ENCODE peak calls at places on chromosomes 2 and 18, in seven cellular contexts. X, D, F, K, Z, Y and P are unnamed samples.

GRCh38 chr2:37982147-37982582 is 57.1 kb downstream of the RMDN2 start:
- DNase-seq in X (no peak), K (peak; percentile 27), F (peak; percentile 41), Y (peak; percentile 50), D (peak; percentile 68), Z (peak; percentile 64), P (no peak)

GRCh38 chr18:3513481-3513880 is 63.5 kb downstream of the TGIF1 start:
- DNase-seq in Y (peak; percentile 52), D (no peak), X (no peak), F (no peak), K (no peak), Z (no peak), P (no peak)

GRCh38 chr2:18378020-18378653 is 182.3 kb downstream of the RDH14 start:
- DNase-seq in Z (peak; percentile 55), K (no peak), D (peak; percentile 50), Y (peak; percentile 52), F (no peak), X (peak; percentile 37), P (no peak)

GRCh38 chr2:181362561-181362960 is 94.6 kb upstream of the ITGA4 start:
- DNase-seq in K (no peak), F (no peak), X (no peak), D (no peak), Y (no peak), Z (no peak), P (no peak)

GRCh38 chr2:7857904-7858303 is 824.0 kb upstream of the ID2 start:
- DNase-seq in Y (no peak), Z (no peak), F (no peak), D (no peak), X (no peak), K (no peak), P (no peak)

GRCh38 chr18:39057423-39058057 is 1491.9 kb upstream of the CELF4 start:
- DNase-seq in X (no peak), F (no peak), D (peak; percentile 46), K (no peak), Z (no peak), Y (no peak), P (no peak)

GRCh38 chr18:76562286-76562840 is 67.3 kb upstream of the ZNF516 start:
- DNase-seq in F (no peak), Z (no peak), D (no peak), X (no peak), Y (no peak), K (no peak), P (no peak)

GRCh38 chr2:174023591-174024523 is 58.7 kb upstream of the SP3 start:
- DNase-seq in Z (peak; percentile 67), Y (no peak), K (no peak), F (no peak), X (no peak), D (peak; percentile 72), P (peak; percentile 3)

GRCh38 chr2:98027955-98028593 is 32.3 kb upstream of the TMEM131 start:
- DNase-seq in X (no peak), K (no peak), F (no peak), D (peak; percentile 74), Y (no peak), Z (no peak), P (no peak)

GRCh38 chr18:55221577-55221976 is 262.3 kb upstream of the CCDC68 start:
- DNase-seq in D (no peak), X (no peak), K (no peak), Y (no peak), Z (no peak), F (no peak), P (no peak)

GRCh38 chr2:229636568-229636967 is 77.8 kb downstream of the DNER start:
- DNase-seq in F (no peak), D (no peak), X (no peak), Z (no peak), Y (no peak), K (no peak), P (no peak)

GRCh38 chr2:190879474-190880373 is 897 bp upstream of the GLS start:
- DNase-seq in X (no peak), D (peak; percentile 30), K (peak; percentile 27), Z (no peak), F (no peak), Y (no peak), P (no peak)

GRCh38 chr2:234595829-234596228 is 98.9 kb upstream of the ARL4C start:
- DNase-seq in Z (no peak), Y (no peak), X (no peak), F (no peak), K (no peak), D (peak; percentile 92), P (no peak)

GRCh38 chr2:101466426-101466825 is 8.5 kb downstream of the RFX8 start:
- DNase-seq in D (no peak), Z (no peak), X (no peak), K (no peak), Y (no peak), F (no peak), P (no peak)

GRCh38 chr2:241820625-241821384 is 11.8 kb downstream of the NEU4 start:
- DNase-seq in D (no peak), X (no peak), F (no peak), Z (no peak), K (no peak), Y (no peak), P (no peak)

GRCh38 chr18:26854292-26854881 is 11.1 kb downstream of the AQP4 start:
- DNase-seq in F (no peak), D (no peak), Y (no peak), Z (no peak), K (no peak), X (no peak), P (no peak)

GRCh38 chr2:75915851-75916634 is 205.3 kb upstream of the GCFC2 start:
- DNase-seq in X (no peak), Z (no peak), Y (no peak), F (no peak), K (no peak), D (no peak), P (no peak)

GRCh38 chr2:44136186-44136585 is 32.5 kb upstream of the PPM1B start:
- DNase-seq in X (no peak), F (no peak), Z (peak; percentile 77), D (peak; percentile 85), K (no peak), Y (no peak), P (no peak)

GRCh38 chr2:46803911-46804670 is 111.5 kb downstream of the MCFD2 start:
- DNase-seq in X (no peak), F (no peak), D (peak; percentile 95), Z (peak; percentile 45), K (no peak), Y (no peak), P (no peak)

GRCh38 chr18:6561029-6561861 is 146.5 kb upstream of the L3MBTL4 start:
- DNase-seq in F (no peak), K (no peak), Z (no peak), X (no peak), D (peak; percentile 5), Y (no peak), P (no peak)

GRCh38 chr2:189222440-189222839 is 42.9 kb upstream of the COL5A2 start:
- DNase-seq in Y (no peak), X (no peak), D (peak; percentile 79), K (no peak), F (no peak), Z (peak; percentile 90), P (no peak)

GRCh38 chr2:139099721-139100120 is 319.5 kb upstream of the NXPH2 start:
- DNase-seq in D (no peak), K (no peak), X (no peak), Z (no peak), F (no peak), Y (no peak), P (no peak)

GRCh38 chr18:66749030-66749429 is 145.1 kb upstream of the CDH19 start:
- DNase-seq in X (no peak), D (no peak), F (no peak), Z (peak; percentile 29), K (no peak), Y (no peak), P (no peak)

GRCh38 chr2:96547203-96547641 is 10.7 kb downstream of the ARID5A start:
- DNase-seq in Z (no peak), F (no peak), X (no peak), D (no peak), K (no peak), Y (no peak), P (no peak)

GRCh38 chr2:226794751-226795171 is 4.9 kb downstream of the IRS1 start:
- DNase-seq in X (no peak), D (peak; percentile 76), F (no peak), Z (peak; percentile 61), Y (no peak), K (no peak), P (no peak)

GRCh38 chr18:65937180-65937579 is 186.4 kb downstream of the CDH7 start:
- DNase-seq in D (no peak), X (no peak), F (no peak), Y (no peak), K (no peak), Z (no peak), P (no peak)

GRCh38 chr2:56811401-56811800 is 627.6 kb downstream of the CCDC85A start:
- DNase-seq in K (no peak), Z (no peak), F (no peak), X (no peak), D (peak; percentile 22), Y (no peak), P (no peak)